ENCODE peak calls at places on chromosomes 2 and 18, in six cellular contexts. One of them, this sample, is unnamed.

GRCh38 chr2:232609607-232610006 is 23.8 kb upstream of the EFHD1 start:
- DNase-seq in K562: no peak
- DNase-seq in HepG2: no peak
- DNase-seq in HCT116: no peak
- DNase-seq in GM12878: no peak
- DNase-seq in Panc1: no peak
- DNase-seq in this sample: no peak

GRCh38 chr2:113842919-113843736 is 46.8 kb upstream of the ACTR3 start:
- DNase-seq in K562: peak
- DNase-seq in HepG2: no peak
- DNase-seq in HCT116: no peak
- DNase-seq in GM12878: no peak
- DNase-seq in Panc1: no peak
- DNase-seq in this sample: no peak

GRCh38 chr2:43623052-43623451 is 14.0 kb upstream of the PLEKHH2 start:
- DNase-seq in K562: peak
- DNase-seq in HepG2: no peak
- DNase-seq in HCT116: no peak
- DNase-seq in GM12878: no peak
- DNase-seq in Panc1: no peak
- DNase-seq in this sample: no peak

GRCh38 chr2:111522231-111522768 is 361.7 kb downstream of the ANAPC1 start:
- DNase-seq in K562: no peak
- DNase-seq in HepG2: peak
- DNase-seq in HCT116: no peak
- DNase-seq in GM12878: no peak
- DNase-seq in Panc1: no peak
- DNase-seq in this sample: no peak

GRCh38 chr2:47344890-47345583 is 57.9 kb upstream of the MSH2 start:
- DNase-seq in K562: peak
- DNase-seq in HepG2: peak
- DNase-seq in HCT116: peak
- DNase-seq in GM12878: no peak
- DNase-seq in Panc1: no peak
- DNase-seq in this sample: no peak

GRCh38 chr2:224284134-224284946 is 117.6 kb downstream of the FAM124B start:
- DNase-seq in K562: peak
- DNase-seq in HepG2: peak
- DNase-seq in HCT116: peak
- DNase-seq in GM12878: no peak
- DNase-seq in Panc1: peak
- DNase-seq in this sample: no peak

GRCh38 chr18:13381907-13382682 is 163.5 kb downstream of the LDLRAD4 start:
- DNase-seq in K562: no peak
- DNase-seq in HepG2: no peak
- DNase-seq in HCT116: no peak
- DNase-seq in GM12878: no peak
- DNase-seq in Panc1: no peak
- DNase-seq in this sample: no peak

GRCh38 chr2:165440367-165440766 is 29.1 kb upstream of the CSRNP3 start:
- DNase-seq in K562: no peak
- DNase-seq in HepG2: no peak
- DNase-seq in HCT116: no peak
- DNase-seq in GM12878: no peak
- DNase-seq in Panc1: no peak
- DNase-seq in this sample: no peak

GRCh38 chr18:21241224-21242131 is 554 bp upstream of the GREB1L start:
- DNase-seq in K562: no peak
- DNase-seq in HepG2: no peak
- DNase-seq in HCT116: no peak
- DNase-seq in GM12878: no peak
- DNase-seq in Panc1: no peak
- DNase-seq in this sample: no peak

GRCh38 chr2:183126635-183127034 is 2.4 kb downstream of the NUP35 start:
- DNase-seq in K562: no peak
- DNase-seq in HepG2: no peak
- DNase-seq in HCT116: no peak
- DNase-seq in GM12878: no peak
- DNase-seq in Panc1: no peak
- DNase-seq in this sample: no peak

GRCh38 chr2:212994976-212995375 is 156.4 kb downstream of the IKZF2 start:
- DNase-seq in K562: no peak
- DNase-seq in HepG2: no peak
- DNase-seq in HCT116: no peak
- DNase-seq in GM12878: no peak
- DNase-seq in Panc1: no peak
- DNase-seq in this sample: no peak

GRCh38 chr2:191105082-191105481 is 45.7 kb downstream of the STAT4 start:
- DNase-seq in K562: no peak
- DNase-seq in HepG2: no peak
- DNase-seq in HCT116: no peak
- DNase-seq in GM12878: no peak
- DNase-seq in Panc1: no peak
- DNase-seq in this sample: no peak

GRCh38 chr2:239712755-239713154 is 311.9 kb upstream of the HDAC4 start:
- DNase-seq in K562: no peak
- DNase-seq in HepG2: no peak
- DNase-seq in HCT116: no peak
- DNase-seq in GM12878: no peak
- DNase-seq in Panc1: no peak
- DNase-seq in this sample: no peak

GRCh38 chr2:28753043-28753683 is 1.5 kb downstream of the PPP1CB start:
- DNase-seq in K562: peak
- DNase-seq in HepG2: peak
- DNase-seq in HCT116: peak
- DNase-seq in GM12878: no peak
- DNase-seq in Panc1: peak
- DNase-seq in this sample: peak

DNA sequence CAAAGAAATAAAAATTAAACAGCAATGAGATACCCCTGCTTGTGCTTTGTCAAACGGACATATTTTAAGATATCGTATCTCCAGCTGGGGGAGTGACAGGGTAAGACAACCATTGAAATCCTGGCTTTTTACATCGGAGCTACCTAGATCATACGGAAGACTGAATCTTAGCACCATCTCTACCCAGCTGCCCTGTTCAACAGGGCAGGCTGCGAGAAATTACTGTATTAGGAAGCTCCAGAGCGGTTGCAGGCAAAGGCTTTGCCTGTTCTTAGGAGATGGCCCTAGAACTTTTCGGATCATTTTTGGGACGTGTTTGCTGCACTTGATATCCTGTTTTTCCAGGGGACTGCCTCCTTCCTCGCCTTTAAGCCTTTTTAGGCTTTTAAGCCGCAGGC is 2.0 kb upstream of the PRKCE start:
- DNase-seq in K562: no peak
- DNase-seq in HepG2: no peak
- DNase-seq in HCT116: no peak
- DNase-seq in GM12878: no peak
- DNase-seq in Panc1: no peak
- DNase-seq in this sample: no peak
- TF ChIP-seq CTCF in K562: no peak
- TF ChIP-seq CTCF in HepG2: no peak
- TF ChIP-seq CTCF in HCT116: no peak
- TF ChIP-seq CTCF in GM12878: no peak
- TF ChIP-seq CTCF in Panc1: peak
- TF ChIP-seq CTCF in this sample: no peak

DNA sequence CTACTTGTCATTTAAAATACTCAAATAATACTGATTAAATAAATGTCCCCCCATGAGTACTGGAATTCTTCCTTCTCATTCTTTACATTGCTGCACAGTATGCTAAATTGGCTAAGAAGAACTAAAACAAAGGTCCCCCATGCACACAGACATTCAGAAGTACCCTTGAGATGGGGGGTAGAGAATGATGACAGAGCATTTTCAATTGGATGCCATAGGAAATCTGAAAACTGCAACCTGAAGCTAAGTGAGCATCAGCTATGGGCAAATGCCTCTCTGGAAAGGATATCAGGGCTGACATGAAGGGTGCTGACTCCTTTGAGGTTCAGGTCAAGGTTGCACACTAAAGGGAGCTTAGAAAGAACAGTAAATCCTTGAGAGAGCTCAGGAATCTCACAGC is 10.1 kb upstream of the TNFAIP6 start:
- DNase-seq in K562: no peak
- DNase-seq in HepG2: no peak
- DNase-seq in HCT116: no peak
- DNase-seq in GM12878: no peak
- DNase-seq in Panc1: no peak
- DNase-seq in this sample: no peak
- TF ChIP-seq REST in K562: no peak
- TF ChIP-seq REST in HepG2: no peak
- TF ChIP-seq REST in HCT116: no peak
- TF ChIP-seq REST in GM12878: no peak
- TF ChIP-seq REST in Panc1: no peak
- TF ChIP-seq REST in this sample: no peak

DNA sequence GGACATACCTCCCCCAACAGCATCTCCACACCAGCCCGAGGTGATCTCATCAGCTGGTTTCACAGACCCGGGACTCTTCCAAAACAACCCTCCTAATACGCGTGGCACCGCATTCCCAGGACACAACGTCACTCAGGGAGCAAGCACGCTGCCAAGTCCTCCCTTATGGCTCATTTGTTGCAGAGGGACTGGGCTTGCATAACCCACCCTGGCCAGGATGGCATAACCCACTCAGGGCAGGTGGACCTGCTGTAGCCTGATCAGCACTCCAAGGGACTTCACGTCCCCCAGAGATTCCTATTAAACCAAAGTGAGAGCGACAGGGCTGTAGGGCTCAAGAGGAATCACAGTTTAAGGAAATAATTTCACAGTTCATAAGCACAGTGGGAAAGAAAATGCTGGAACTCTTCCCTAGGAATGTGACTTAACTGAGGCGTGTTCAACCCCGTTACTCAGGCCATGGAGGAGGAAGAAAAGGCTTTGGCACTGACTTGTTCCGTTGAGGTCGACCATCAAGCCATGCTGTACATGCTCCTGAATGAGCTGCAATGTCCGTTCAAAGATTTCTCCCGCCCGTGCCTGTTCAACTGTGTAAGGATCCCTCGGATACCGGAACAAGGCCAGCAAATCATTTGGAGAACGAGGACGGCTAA is 91.1 kb downstream of the PXDN start:
- DNase-seq in K562: no peak
- DNase-seq in HepG2: no peak
- DNase-seq in HCT116: no peak
- DNase-seq in GM12878: no peak
- DNase-seq in Panc1: no peak
- DNase-seq in this sample: no peak
- TF ChIP-seq POLR2AphosphoS5 in K562: no peak
- TF ChIP-seq POLR2AphosphoS5 in HepG2: no peak
- TF ChIP-seq POLR2AphosphoS5 in HCT116: no peak
- TF ChIP-seq POLR2AphosphoS5 in GM12878: no peak
- TF ChIP-seq POLR2AphosphoS5 in Panc1: no peak
- TF ChIP-seq POLR2AphosphoS5 in this sample: no peak

GRCh38 chr2:137828624-137829023 is 135.6 kb upstream of the HNMT start:
- DNase-seq in K562: no peak
- DNase-seq in HepG2: no peak
- DNase-seq in HCT116: no peak
- DNase-seq in GM12878: no peak
- DNase-seq in Panc1: no peak
- DNase-seq in this sample: no peak
- TF ChIP-seq CTCF in K562: no peak
- TF ChIP-seq CTCF in HepG2: no peak
- TF ChIP-seq CTCF in HCT116: no peak
- TF ChIP-seq CTCF in GM12878: no peak
- TF ChIP-seq CTCF in Panc1: no peak
- TF ChIP-seq CTCF in this sample: no peak

DNA sequence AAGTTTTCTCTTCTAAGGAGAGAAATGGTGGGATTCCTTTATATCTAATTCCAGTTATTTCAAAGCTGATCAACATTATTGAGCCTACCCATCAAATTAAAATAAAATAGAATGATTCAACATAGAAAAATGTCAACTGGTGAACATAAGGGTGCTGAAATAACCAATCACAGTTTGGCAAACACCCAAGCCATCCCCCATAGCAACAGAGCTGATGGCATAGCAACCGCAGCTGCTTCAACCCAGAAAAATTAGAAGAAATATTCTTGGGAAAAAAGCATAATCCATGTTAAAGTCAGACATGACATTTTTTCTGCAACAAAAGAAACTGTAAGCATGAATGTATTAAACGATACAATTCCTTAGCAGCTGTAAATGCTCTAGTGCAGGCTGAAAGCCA is 282.6 kb downstream of the DLGAP1 start:
- DNase-seq in K562: no peak
- DNase-seq in HepG2: no peak
- DNase-seq in HCT116: no peak
- DNase-seq in GM12878: no peak
- DNase-seq in Panc1: no peak
- DNase-seq in this sample: no peak
- TF ChIP-seq REST in K562: no peak
- TF ChIP-seq REST in HepG2: no peak
- TF ChIP-seq REST in HCT116: no peak
- TF ChIP-seq REST in GM12878: no peak
- TF ChIP-seq REST in Panc1: no peak
- TF ChIP-seq REST in this sample: no peak

GRCh38 chr18:48206887-48207286 is 202.3 kb downstream of the ZBTB7C start:
- DNase-seq in K562: no peak
- DNase-seq in HepG2: no peak
- DNase-seq in HCT116: no peak
- DNase-seq in GM12878: no peak
- DNase-seq in Panc1: no peak
- DNase-seq in this sample: no peak
- TF ChIP-seq POLR2AphosphoS5 in K562: no peak
- TF ChIP-seq POLR2AphosphoS5 in HepG2: no peak
- TF ChIP-seq POLR2AphosphoS5 in HCT116: no peak
- TF ChIP-seq POLR2AphosphoS5 in GM12878: no peak
- TF ChIP-seq POLR2AphosphoS5 in Panc1: no peak
- TF ChIP-seq POLR2AphosphoS5 in this sample: no peak

This sample was measured in HL-60.